ENCODE peak calls at places on chromosome 22, in eight cellular contexts. One of them, this sample, is unnamed.

GRCh38 chr22:16967453-16968217 is 40.4 kb downstream of the GAB4 start:
- DNase-seq in retinal pigment epithelial cell: no peak
- DNase-seq in AG09309: no peak
- DNase-seq in MM.1S: no peak
- DNase-seq in cardiac fibroblast: no peak
- DNase-seq in upper lobe of left lung: no peak
- DNase-seq in foreskin fibroblast: no peak
- DNase-seq in AG10803: no peak
- DNase-seq in this sample: no peak

GRCh38 chr22:40462195-40462988 is 92.0 kb downstream of the SGSM3 start:
- DNase-seq in MM.1S: no peak
- DNase-seq in foreskin fibroblast: no peak
- DNase-seq in AG09309: no peak
- DNase-seq in upper lobe of left lung: no peak
- DNase-seq in retinal pigment epithelial cell: no peak
- DNase-seq in cardiac fibroblast: no peak
- DNase-seq in AG10803: no peak
- DNase-seq in this sample: no peak

GRCh38 chr22:22687638-22688500 is 43.5 kb downstream of the GGTLC2 start:
- DNase-seq in AG10803: peak
- DNase-seq in MM.1S: peak
- DNase-seq in cardiac fibroblast: peak
- DNase-seq in AG09309: peak
- DNase-seq in upper lobe of left lung: no peak
- DNase-seq in retinal pigment epithelial cell: no peak
- DNase-seq in foreskin fibroblast: peak
- DNase-seq in this sample: peak

GRCh38 chr22:44615146-44615545 is 86.9 kb upstream of the PRR5 start:
- DNase-seq in retinal pigment epithelial cell: no peak
- DNase-seq in foreskin fibroblast: no peak
- DNase-seq in upper lobe of left lung: no peak
- DNase-seq in cardiac fibroblast: no peak
- DNase-seq in AG09309: no peak
- DNase-seq in MM.1S: no peak
- DNase-seq in AG10803: no peak
- DNase-seq in this sample: no peak

GRCh38 chr22:41021039-41021654 is 70.0 kb downstream of the RBX1 start:
- DNase-seq in AG10803: no peak
- DNase-seq in cardiac fibroblast: no peak
- DNase-seq in MM.1S: peak
- DNase-seq in upper lobe of left lung: peak
- DNase-seq in retinal pigment epithelial cell: no peak
- DNase-seq in AG09309: no peak
- DNase-seq in foreskin fibroblast: peak
- DNase-seq in this sample: no peak

GRCh38 chr22:24576793-24577192 is 16.1 kb downstream of the LRRC75B start:
- DNase-seq in AG09309: no peak
- DNase-seq in cardiac fibroblast: no peak
- DNase-seq in MM.1S: no peak
- DNase-seq in retinal pigment epithelial cell: no peak
- DNase-seq in foreskin fibroblast: no peak
- DNase-seq in upper lobe of left lung: no peak
- DNase-seq in AG10803: no peak
- DNase-seq in this sample: no peak

GRCh38 chr22:40431021-40431420 is 60.6 kb downstream of the SGSM3 start:
- DNase-seq in AG10803: no peak
- DNase-seq in foreskin fibroblast: no peak
- DNase-seq in upper lobe of left lung: no peak
- DNase-seq in AG09309: no peak
- DNase-seq in retinal pigment epithelial cell: no peak
- DNase-seq in cardiac fibroblast: no peak
- DNase-seq in MM.1S: no peak
- DNase-seq in this sample: no peak

GRCh38 chr22:47192651-47193437 is 430.4 kb downstream of the TBC1D22A start:
- DNase-seq in MM.1S: no peak
- DNase-seq in foreskin fibroblast: no peak
- DNase-seq in cardiac fibroblast: no peak
- DNase-seq in AG10803: no peak
- DNase-seq in upper lobe of left lung: peak
- DNase-seq in AG09309: no peak
- DNase-seq in retinal pigment epithelial cell: no peak
- DNase-seq in this sample: no peak

GRCh38 chr22:17121235-17122195 is at the start of gene TMEM121B:
- DNase-seq in foreskin fibroblast: peak
- DNase-seq in MM.1S: no peak
- DNase-seq in AG09309: no peak
- DNase-seq in upper lobe of left lung: peak
- DNase-seq in retinal pigment epithelial cell: peak
- DNase-seq in AG10803: peak
- DNase-seq in cardiac fibroblast: peak
- DNase-seq in this sample: peak

GRCh38 chr22:42039271-42039670 is 31.3 kb downstream of the NAGA start:
- DNase-seq in cardiac fibroblast: no peak
- DNase-seq in AG09309: peak
- DNase-seq in foreskin fibroblast: peak
- DNase-seq in retinal pigment epithelial cell: no peak
- DNase-seq in upper lobe of left lung: no peak
- DNase-seq in MM.1S: no peak
- DNase-seq in AG10803: peak
- DNase-seq in this sample: no peak

GRCh38 chr22:50185384-50186087 is at the start of gene TRABD:
- DNase-seq in retinal pigment epithelial cell: peak
- DNase-seq in MM.1S: peak
- DNase-seq in AG09309: peak
- DNase-seq in upper lobe of left lung: peak
- DNase-seq in cardiac fibroblast: peak
- DNase-seq in AG10803: peak
- DNase-seq in foreskin fibroblast: peak
- DNase-seq in this sample: peak

GRCh38 chr22:29245626-29246385 is 22.0 kb downstream of the RHBDD3 start:
- DNase-seq in foreskin fibroblast: peak
- DNase-seq in retinal pigment epithelial cell: no peak
- DNase-seq in cardiac fibroblast: peak
- DNase-seq in MM.1S: peak
- DNase-seq in AG10803: peak
- DNase-seq in AG09309: no peak
- DNase-seq in upper lobe of left lung: no peak
- DNase-seq in this sample: peak
- TF ChIP-seq CTCF in foreskin fibroblast: peak
- TF ChIP-seq CTCF in retinal pigment epithelial cell: peak
- TF ChIP-seq CTCF in cardiac fibroblast: peak
- TF ChIP-seq CTCF in MM.1S: peak
- TF ChIP-seq CTCF in AG10803: peak
- TF ChIP-seq CTCF in AG09309: peak
- TF ChIP-seq CTCF in upper lobe of left lung: peak
- TF ChIP-seq CTCF in this sample: peak

GRCh38 chr22:38982008-38982927 is at the start of gene APOBEC3B:
- DNase-seq in upper lobe of left lung: no peak
- DNase-seq in retinal pigment epithelial cell: peak
- DNase-seq in AG10803: peak
- DNase-seq in cardiac fibroblast: peak
- DNase-seq in MM.1S: peak
- DNase-seq in AG09309: peak
- DNase-seq in foreskin fibroblast: peak
- DNase-seq in this sample: peak
- H3K4me3 ChIP-seq in upper lobe of left lung: no peak
- H3K4me3 ChIP-seq in retinal pigment epithelial cell: peak
- H3K4me3 ChIP-seq in AG10803: peak
- H3K4me3 ChIP-seq in cardiac fibroblast: peak
- H3K4me3 ChIP-seq in MM.1S: peak
- H3K4me3 ChIP-seq in AG09309: peak
- H3K4me3 ChIP-seq in foreskin fibroblast: peak
- H3K4me3 ChIP-seq in this sample: peak

DNA sequence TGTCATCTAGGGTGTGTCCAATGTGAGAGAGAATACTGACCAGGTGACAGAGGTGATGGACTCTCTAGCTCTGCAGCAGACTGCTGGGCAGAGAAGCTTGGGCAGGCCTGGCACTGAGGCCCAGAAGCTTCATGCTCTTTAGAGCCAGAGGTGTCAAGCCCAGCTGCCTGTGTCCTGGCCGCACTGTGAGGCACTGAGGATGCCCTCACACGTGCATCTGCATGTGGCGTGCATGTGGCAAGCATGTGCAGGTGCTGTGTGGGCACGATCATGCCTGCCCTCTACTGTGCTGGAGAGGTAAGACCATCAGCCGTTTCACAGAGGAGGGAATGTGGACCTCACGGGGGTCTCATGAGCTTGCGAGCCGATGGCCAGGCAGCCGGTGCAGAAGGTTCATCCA is 15.8 kb upstream of the TXNRD2 start:
- DNase-seq in foreskin fibroblast: peak
- DNase-seq in retinal pigment epithelial cell: no peak
- DNase-seq in MM.1S: no peak
- DNase-seq in AG09309: no peak
- DNase-seq in upper lobe of left lung: no peak
- DNase-seq in AG10803: no peak
- DNase-seq in cardiac fibroblast: no peak
- DNase-seq in this sample: no peak
- TF ChIP-seq CTCF in foreskin fibroblast: no peak
- TF ChIP-seq CTCF in retinal pigment epithelial cell: no peak
- TF ChIP-seq CTCF in MM.1S: no peak
- TF ChIP-seq CTCF in AG09309: no peak
- TF ChIP-seq CTCF in upper lobe of left lung: no peak
- TF ChIP-seq CTCF in AG10803: no peak
- TF ChIP-seq CTCF in cardiac fibroblast: no peak
- TF ChIP-seq CTCF in this sample: peak

GRCh38 chr22:36507518-36508010 is 724 bp upstream of the FOXRED2 start:
- DNase-seq in cardiac fibroblast: no peak
- DNase-seq in AG09309: no peak
- DNase-seq in upper lobe of left lung: no peak
- DNase-seq in AG10803: no peak
- DNase-seq in retinal pigment epithelial cell: no peak
- DNase-seq in foreskin fibroblast: no peak
- DNase-seq in MM.1S: no peak
- DNase-seq in this sample: no peak
- H3K4me3 ChIP-seq in cardiac fibroblast: peak
- H3K4me3 ChIP-seq in AG09309: no peak
- H3K4me3 ChIP-seq in upper lobe of left lung: peak
- H3K4me3 ChIP-seq in AG10803: peak
- H3K4me3 ChIP-seq in retinal pigment epithelial cell: peak
- H3K4me3 ChIP-seq in foreskin fibroblast: peak
- H3K4me3 ChIP-seq in MM.1S: peak
- H3K4me3 ChIP-seq in this sample: peak

GRCh38 chr22:20015971-20016733 is 471 bp downstream of the ARVCF start:
- DNase-seq in retinal pigment epithelial cell: no peak
- DNase-seq in cardiac fibroblast: no peak
- DNase-seq in upper lobe of left lung: peak
- DNase-seq in foreskin fibroblast: peak
- DNase-seq in MM.1S: no peak
- DNase-seq in AG09309: no peak
- DNase-seq in AG10803: no peak
- DNase-seq in this sample: no peak

GRCh38 chr22:20018001-20018400 is 1.4 kb upstream of the ARVCF start:
- DNase-seq in upper lobe of left lung: no peak
- DNase-seq in cardiac fibroblast: no peak
- DNase-seq in AG09309: no peak
- DNase-seq in foreskin fibroblast: no peak
- DNase-seq in MM.1S: no peak
- DNase-seq in AG10803: no peak
- DNase-seq in retinal pigment epithelial cell: no peak
- DNase-seq in this sample: no peak

GRCh38 chr22:20015187-20015625 is 1.4 kb downstream of the ARVCF start:
- DNase-seq in AG09309: no peak
- DNase-seq in AG10803: no peak
- DNase-seq in MM.1S: no peak
- DNase-seq in cardiac fibroblast: no peak
- DNase-seq in retinal pigment epithelial cell: no peak
- DNase-seq in upper lobe of left lung: no peak
- DNase-seq in foreskin fibroblast: no peak
- DNase-seq in this sample: no peak

GRCh38 chr22:20017622-20017958 is 967 bp upstream of the ARVCF start:
- DNase-seq in retinal pigment epithelial cell: no peak
- DNase-seq in AG09309: no peak
- DNase-seq in foreskin fibroblast: no peak
- DNase-seq in MM.1S: no peak
- DNase-seq in cardiac fibroblast: no peak
- DNase-seq in AG10803: no peak
- DNase-seq in upper lobe of left lung: no peak
- DNase-seq in this sample: no peak

DNA sequence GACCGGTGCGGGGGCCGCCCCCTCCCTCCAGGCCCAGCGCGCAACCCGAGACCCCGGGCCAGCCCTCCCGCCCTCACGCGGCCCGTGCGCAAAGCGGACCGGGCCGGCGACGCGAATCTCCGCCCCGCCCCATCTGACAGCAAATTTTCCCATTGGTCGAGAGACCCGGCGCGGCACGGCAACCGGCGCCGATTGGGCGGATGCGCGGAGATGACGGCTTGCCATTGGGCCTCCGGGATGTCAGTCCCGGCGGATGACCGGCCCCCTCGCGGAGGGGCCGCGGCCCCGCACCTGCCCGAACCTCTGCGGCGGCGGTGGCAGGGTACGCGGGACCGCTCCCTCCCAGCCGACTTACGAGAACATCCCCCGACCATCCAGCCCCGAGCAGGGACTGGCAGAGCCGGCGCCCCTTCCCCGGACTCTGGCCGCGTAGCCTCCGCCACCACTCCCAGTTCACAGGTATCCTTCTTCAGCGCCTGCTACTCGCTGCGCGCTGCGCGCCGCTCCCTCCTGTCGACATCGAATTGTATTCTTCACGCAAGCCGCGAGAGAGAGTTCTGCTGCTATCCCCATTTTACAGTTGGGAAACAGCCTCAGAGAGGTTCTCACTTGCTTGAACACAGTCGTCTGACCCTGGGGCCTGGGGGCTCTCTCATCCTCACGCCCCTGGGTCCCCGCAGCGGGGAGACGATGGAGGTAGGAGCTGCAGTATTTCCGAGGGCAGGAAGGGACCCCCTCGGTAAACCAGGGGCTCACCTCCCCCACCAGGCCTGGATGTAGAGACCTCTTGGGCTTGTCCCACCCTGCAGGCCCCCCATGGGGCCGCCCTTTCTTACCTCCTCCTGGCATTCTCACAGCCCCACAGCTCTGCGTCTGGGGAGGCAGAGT is at the start of gene ARVCF:
- DNase-seq in AG09309: peak
- DNase-seq in AG10803: peak
- DNase-seq in foreskin fibroblast: peak
- DNase-seq in cardiac fibroblast: peak
- DNase-seq in MM.1S: peak
- DNase-seq in retinal pigment epithelial cell: no peak
- DNase-seq in upper lobe of left lung: peak
- DNase-seq in this sample: peak
- TF ChIP-seq CTCF in AG09309: no peak
- TF ChIP-seq CTCF in AG10803: no peak
- TF ChIP-seq CTCF in foreskin fibroblast: no peak
- TF ChIP-seq CTCF in cardiac fibroblast: no peak
- TF ChIP-seq CTCF in MM.1S: no peak
- TF ChIP-seq CTCF in retinal pigment epithelial cell: no peak
- TF ChIP-seq CTCF in upper lobe of left lung: peak
- TF ChIP-seq CTCF in this sample: no peak

GRCh38 chr22:33057363-33057995 is 702 bp downstream of the SYN3 start:
- DNase-seq in MM.1S: no peak
- DNase-seq in foreskin fibroblast: no peak
- DNase-seq in cardiac fibroblast: no peak
- DNase-seq in retinal pigment epithelial cell: no peak
- DNase-seq in AG09309: no peak
- DNase-seq in AG10803: no peak
- DNase-seq in upper lobe of left lung: no peak
- DNase-seq in this sample: no peak
- H3K4me3 ChIP-seq in MM.1S: no peak
- H3K4me3 ChIP-seq in foreskin fibroblast: no peak
- H3K4me3 ChIP-seq in cardiac fibroblast: no peak
- H3K4me3 ChIP-seq in retinal pigment epithelial cell: no peak
- H3K4me3 ChIP-seq in AG09309: no peak
- H3K4me3 ChIP-seq in AG10803: no peak
- H3K4me3 ChIP-seq in upper lobe of left lung: no peak
- H3K4me3 ChIP-seq in this sample: no peak

This sample was measured in astrocyte of the spinal cord.